ENCODE peak calls at places on chromosomes 5 and 9, in four cellular contexts. L is stomach, V is NB4, D is breast epithelium. G is an unnamed sample.

GRCh38 chr9:14029811-14030210 is 284.1 kb downstream of the NFIB start:
- DNase-seq in D (no peak), V (no peak), L (no peak), G (no peak)

GRCh38 chr9:80954521-80954920 is 734.8 kb downstream of the TLE1 start:
- DNase-seq in L (no peak), V (no peak), D (no peak), G (no peak)

GRCh38 chr9:86859966-86860365 is 87.3 kb downstream of the GAS1 start:
- DNase-seq in V (no peak), L (no peak), D (no peak), G (no peak)

GRCh38 chr9:101388507-101388993 is 3.7 kb upstream of the BAAT start:
- DNase-seq in L (no peak), V (peak), D (no peak), G (no peak)

GRCh38 chr9:69085523-69086283 is 50.2 kb downstream of the FXN start:
- DNase-seq in L (no peak), V (no peak), D (no peak), G (no peak)

GRCh38 chr9:133892193-133892920 is 99.8 kb downstream of the VAV2 start:
- DNase-seq in V (no peak), D (no peak), L (no peak), G (peak)

GRCh38 chr5:52799358-52799982 is 11.8 kb downstream of the ITGA1 start:
- DNase-seq in V (peak), D (peak), L (peak), G (peak)

GRCh38 chr5:96381526-96381925 is 51.5 kb downstream of the PCSK1 start:
- DNase-seq in L (no peak), V (no peak), D (no peak), G (no peak)

GRCh38 chr5:128539038-128539429 is 989 bp upstream of the FBN2 start:
- DNase-seq in L (no peak), D (no peak), V (peak), G (no peak)

GRCh38 chr5:66689522-66690220 is 93.5 kb downstream of the MAST4 start:
- DNase-seq in D (no peak), L (no peak), V (no peak), G (no peak)

GRCh38 chr9:1052908-1053590 is 2.9 kb downstream of the DMRT2 start:
- DNase-seq in D (no peak), L (no peak), V (no peak), G (no peak)

GRCh38 chr5:65882278-65882677 is 44.1 kb upstream of the ERBIN start:
- DNase-seq in V (no peak), L (no peak), D (no peak), G (no peak)

GRCh38 chr5:74149395-74149794 is 491.1 kb downstream of the ENC1 start:
- DNase-seq in V (peak), D (peak), L (peak), G (peak)

GRCh38 chr5:170375283-170375682 is 13.9 kb downstream of the KCNMB1 start:
- DNase-seq in V (no peak), L (no peak), D (no peak), G (no peak)

GRCh38 chr5:34534237-34535108 is 121.7 kb upstream of the RAI14 start:
- DNase-seq in V (no peak), L (no peak), D (no peak), G (no peak)

GRCh38 chr5:43773032-43773830 is 170.3 kb downstream of the NNT start:
- DNase-seq in L (no peak), V (peak), D (no peak), G (no peak)

GRCh38 chr5:160846642-160847041 is 5.4 kb downstream of the ATP10B start:
- DNase-seq in L (no peak), D (no peak), V (no peak), G (no peak)

GRCh38 chr5:129063483-129064136 is 30.9 kb upstream of the ISOC1 start:
- DNase-seq in L (no peak), D (no peak), V (no peak), G (no peak)

GRCh38 chr9:80077059-80077458 is 505.3 kb downstream of the TLE4 start:
- DNase-seq in V (no peak), D (no peak), L (no peak), G (no peak)

GRCh38 chr5:157477814-157478494 is 17.9 kb downstream of the NIPAL4 start:
- DNase-seq in D (no peak), L (no peak), V (no peak), G (no peak)

GRCh38 chr5:95730730-95731570 is at the start of gene RHOBTB3:
- DNase-seq in D (peak), V (peak), L (peak), G (peak)

GRCh38 chr9:5801739-5802113 is 31.2 kb downstream of the ERMP1 start:
- DNase-seq in V (no peak), D (no peak), L (no peak), G (no peak)

GRCh38 chr9:33081128-33081851 is 4.8 kb upstream of the SMU1 start:
- DNase-seq in L (peak), V (peak), D (peak), G (peak)
- H3K4me3 ChIP-seq in L (no peak), V (peak), D (no peak), G (no peak)

DNA sequence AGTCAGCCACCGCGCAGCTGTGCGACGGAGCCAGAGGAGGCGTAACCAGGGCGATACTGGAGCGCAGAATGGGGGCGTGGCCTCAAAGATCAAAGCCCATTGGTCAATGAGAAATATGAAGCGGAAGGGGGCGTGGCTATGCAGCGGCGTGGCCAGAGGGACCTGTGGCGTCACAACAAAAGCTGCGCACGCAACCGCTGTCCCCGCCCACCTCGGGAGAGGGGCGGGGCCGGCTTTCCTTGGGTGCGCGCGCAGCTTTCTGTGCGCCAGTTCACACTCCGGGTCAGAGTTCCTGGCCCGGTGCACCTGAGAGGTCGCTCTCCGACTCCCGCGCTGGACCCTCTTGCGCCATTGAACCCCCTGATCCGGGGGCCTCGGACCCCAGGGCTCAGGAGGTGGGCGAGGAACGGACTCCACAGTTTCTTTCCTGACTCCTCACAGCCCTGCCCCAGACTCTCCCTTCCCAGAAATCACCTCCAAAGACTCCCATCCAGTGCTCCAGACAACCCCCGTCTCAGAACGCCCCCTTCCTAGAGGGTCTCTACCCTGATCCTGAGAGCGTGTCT is at the start of gene SWI5:
- DNase-seq in L (peak), D (peak), V (peak), G (peak)
- TF ChIP-seq POLR2A in L (no peak), D (peak), V (peak), G (peak)

GRCh38 chr9:92290785-92291429 is 2.6 kb downstream of the IARS1 start:
- DNase-seq in L (no peak), D (no peak), V (no peak), G (no peak)
- H3K4me3 ChIP-seq in L (no peak), D (no peak), V (peak), G (no peak)

DNA sequence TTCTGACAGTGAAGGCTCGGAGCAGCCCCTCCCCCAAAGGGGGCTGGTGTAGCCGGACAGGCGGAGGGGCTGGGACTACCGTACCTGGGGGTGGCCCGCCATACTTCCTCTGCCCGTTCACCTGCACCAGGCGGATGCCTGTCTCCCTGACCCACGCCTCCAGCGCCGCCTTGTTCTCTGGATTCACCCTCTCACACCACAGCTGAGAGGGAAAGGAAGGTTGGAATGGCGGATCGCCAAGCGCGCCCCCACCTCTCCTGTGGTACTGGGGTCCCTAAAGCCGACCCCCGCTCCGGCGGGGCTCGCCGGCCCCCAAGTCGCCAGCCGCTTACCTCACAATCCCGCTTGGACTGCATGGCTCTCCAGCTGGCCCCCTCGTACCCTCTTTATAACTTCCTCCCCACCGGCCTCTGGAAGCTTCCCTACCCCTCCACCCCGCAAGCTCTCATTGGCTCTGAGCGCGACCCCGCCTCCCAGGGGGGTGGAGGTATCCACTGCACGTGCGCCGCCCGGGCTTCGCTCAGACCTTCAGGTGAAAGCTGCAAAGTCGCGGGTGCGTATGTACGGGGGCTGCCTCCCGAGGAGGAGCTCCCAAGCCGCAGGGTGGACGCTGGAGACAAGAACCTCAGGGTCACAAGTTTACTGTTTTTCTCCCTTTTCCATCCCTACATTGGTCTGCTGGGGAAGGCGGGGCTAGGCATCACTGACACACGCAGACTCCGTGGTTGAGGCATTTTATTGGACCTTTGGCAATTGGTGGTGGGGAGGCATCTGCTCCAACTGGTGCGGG is at the start of gene DND1:
- DNase-seq in D (no peak), V (peak), L (no peak), G (no peak)
- TF ChIP-seq POLR2A in D (no peak), V (no peak), L (no peak), G (no peak)